ENCODE peak calls at places on chromosome 20, in nine cellular contexts. H is transverse colon; Z is CD8-positive, alpha-beta memory T cell; F is ovary; T is body of pancreas; Q is left ventricle myocardium inferior; K is NB4; D is bronchial epithelial cell; J is mucosa of descending colon. I is an unnamed sample.

GRCh38 chr20:59568509-59569024 is 35.8 kb upstream of the PHACTR3 start:
- DNase-seq in D (no peak), H (no peak), J (no peak), T (no peak), K (peak), F (no peak), Q (no peak), Z (no peak), I (no peak)

GRCh38 chr20:35954907-35955251 is 577 bp upstream of the SCAND1 start:
- DNase-seq in D (peak), Q (no peak), J (no peak), F (no peak), H (no peak), T (peak), K (peak), Z (peak), I (no peak)

GRCh38 chr20:37524221-37524700 is 3.2 kb downstream of the NNAT start:
- DNase-seq in Z (no peak), Q (no peak), D (peak), T (no peak), F (no peak), K (no peak), H (peak), J (peak), I (no peak)

GRCh38 chr20:61874421-61875068 is 191.1 kb downstream of the TAF4 start:
- DNase-seq in J (no peak), T (peak), Z (no peak), F (no peak), K (peak), D (peak), Q (peak), H (no peak), I (peak)

GRCh38 chr20:2652724-2653510 is 485 bp downstream of the NOP56 start:
- DNase-seq in K (peak), H (peak), D (peak), J (peak), T (no peak), Q (peak), Z (no peak), F (no peak), I (no peak)

GRCh38 chr20:34512266-34512954 is 3.8 kb upstream of the DYNLRB1 start:
- DNase-seq in K (no peak), D (no peak), T (no peak), H (no peak), F (no peak), Z (no peak), Q (no peak), J (no peak), I (no peak)

GRCh38 chr20:5835870-5836269 is 85.7 kb downstream of the SHLD1 start:
- DNase-seq in D (no peak), H (no peak), F (no peak), T (no peak), K (no peak), Z (no peak), J (no peak), Q (no peak), I (no peak)

GRCh38 chr20:13002256-13002655 is 6.5 kb upstream of the SPTLC3 start:
- DNase-seq in Q (no peak), F (no peak), J (no peak), D (no peak), H (no peak), K (no peak), T (no peak), Z (no peak), I (no peak)

GRCh38 chr20:21501184-21501583 is 12.7 kb downstream of the NKX2-2 start:
- DNase-seq in F (no peak), Z (no peak), H (no peak), Q (no peak), K (no peak), T (no peak), J (no peak), D (no peak), I (no peak)

GRCh38 chr20:17504898-17505663 is 26.1 kb downstream of the BFSP1 start:
- DNase-seq in T (peak), F (peak), Z (peak), D (peak), H (peak), J (peak), Q (peak), K (peak), I (no peak)

GRCh38 chr20:56001890-56002289 is 3.4 kb downstream of the CBLN4 start:
- DNase-seq in H (no peak), D (no peak), T (no peak), K (no peak), Z (no peak), Q (no peak), J (no peak), F (no peak), I (no peak)

GRCh38 chr20:7161690-7162089 is 394.2 kb downstream of the BMP2 start:
- DNase-seq in Z (no peak), T (no peak), K (peak), D (peak), H (peak), F (no peak), J (peak), Q (no peak), I (no peak)

GRCh38 chr20:3209946-3210317 is 634 bp downstream of the ITPA start:
- DNase-seq in K (peak), H (no peak), D (peak), J (peak), T (no peak), F (no peak), Z (no peak), Q (no peak), I (no peak)

GRCh38 chr20:58048096-58048702 is 180.3 kb downstream of the ANKRD60 start:
- DNase-seq in K (peak), J (peak), D (peak), T (no peak), Z (no peak), F (no peak), Q (no peak), H (no peak), I (peak)

GRCh38 chr20:4113996-4114603 is 98.7 kb upstream of the RNF24 start:
- DNase-seq in Z (no peak), J (no peak), K (peak), H (no peak), Q (no peak), D (no peak), T (no peak), F (no peak), I (no peak)

GRCh38 chr20:54132612-54133433 is 41.0 kb downstream of the CYP24A1 start:
- DNase-seq in J (no peak), F (no peak), K (peak), Z (no peak), D (peak), T (peak), Q (no peak), H (peak), I (peak)

GRCh38 chr20:9038791-9039190 is 30.1 kb upstream of the PLCB4 start:
- DNase-seq in J (no peak), D (no peak), F (no peak), Q (no peak), K (no peak), Z (no peak), T (no peak), H (no peak), I (peak)

GRCh38 chr20:47358052-47358671 is 1.7 kb upstream of the ZMYND8 start:
- DNase-seq in Z (no peak), F (no peak), H (no peak), Q (no peak), D (no peak), T (peak), K (no peak), J (no peak), I (no peak)
- H3K4me3 ChIP-seq in Z (peak), F (no peak), H (peak), Q (peak), D (peak), T (no peak), K (peak), J (no peak), I (peak)

DNA sequence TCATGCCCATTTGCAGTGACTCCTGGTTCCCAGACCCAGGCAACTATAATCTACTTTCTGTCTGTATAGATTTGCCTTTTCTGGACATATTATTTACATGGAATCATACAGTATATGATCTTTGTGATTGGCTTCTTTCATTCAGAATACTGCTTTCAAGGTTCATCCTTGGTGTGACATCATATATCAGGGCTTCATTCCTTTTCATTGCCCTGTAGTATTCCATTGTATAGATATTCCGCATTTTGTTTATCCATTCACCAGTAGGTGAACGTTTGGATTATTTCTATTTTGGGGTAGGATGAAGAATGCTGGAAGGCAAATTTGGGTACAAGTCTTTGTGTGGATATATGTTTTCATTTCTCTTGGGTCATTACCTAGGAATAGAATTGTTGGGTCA is 36.1 kb downstream of the PPP1R16B start:
- DNase-seq in Z (no peak), H (no peak), T (no peak), F (no peak), D (no peak), K (no peak), Q (no peak), J (no peak), I (no peak)
- H3K4me3 ChIP-seq in Z (peak), H (no peak), T (no peak), F (no peak), D (no peak), K (no peak), Q (no peak), J (no peak), I (no peak)

DNA sequence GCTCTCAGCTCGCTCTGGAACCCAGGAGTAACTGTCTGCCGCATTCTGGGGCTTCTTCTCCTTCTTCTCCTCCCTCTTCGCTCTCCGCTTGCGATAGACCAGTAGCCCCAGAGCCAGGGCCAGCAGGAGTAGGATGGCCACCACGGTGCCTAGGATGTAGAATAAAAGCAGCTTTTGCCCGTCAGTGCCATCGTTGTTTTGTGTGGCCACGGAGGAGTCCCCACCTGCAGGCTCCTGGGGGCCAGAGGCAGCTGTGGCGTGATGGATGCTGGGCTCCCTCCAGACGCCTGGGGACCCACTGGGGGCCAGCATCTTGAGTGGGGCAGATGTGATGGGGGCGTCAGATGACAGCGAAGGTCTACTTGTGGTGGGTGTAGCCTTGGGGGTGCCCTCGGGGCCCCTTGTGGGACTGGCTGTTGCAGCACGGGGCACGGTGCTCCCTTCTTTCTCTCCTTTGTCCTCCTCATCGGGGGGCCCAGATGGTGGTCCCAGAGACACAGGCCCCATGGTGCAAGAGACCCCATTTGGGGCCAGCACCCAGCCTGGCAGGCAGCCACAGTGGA is 1.8 kb downstream of the CD93 start:
- DNase-seq in Q (no peak), F (no peak), H (no peak), Z (no peak), K (no peak), J (no peak), D (no peak), T (no peak), I (no peak)
- H3K4me3 ChIP-seq in Q (peak), F (peak), H (peak), Z (no peak), K (peak), J (no peak), D (no peak), T (no peak), I (no peak)

DNA sequence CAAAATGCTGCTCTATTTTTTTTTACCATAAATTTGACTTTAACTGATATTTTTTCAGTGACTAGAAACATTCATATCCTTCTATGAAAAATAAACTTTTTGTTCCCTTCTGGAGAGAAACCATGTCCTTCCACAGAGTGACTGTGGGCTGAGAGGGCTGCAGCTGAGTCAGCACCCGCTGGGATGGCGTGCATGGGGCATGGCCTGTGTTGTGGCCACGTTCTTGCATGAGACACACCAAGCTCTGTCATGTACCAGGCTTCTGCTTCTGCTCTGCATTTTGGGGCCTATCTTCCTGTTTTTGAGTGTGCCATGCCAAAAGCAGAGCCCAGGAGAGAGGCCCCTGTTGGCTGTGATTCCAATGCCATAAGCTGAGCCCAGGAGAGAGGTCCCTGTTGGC is 10.8 kb downstream of the APMAP start:
- DNase-seq in T (peak), K (no peak), F (no peak), Z (no peak), H (peak), J (no peak), D (no peak), Q (peak), I (no peak)
- H3K4me3 ChIP-seq in T (no peak), K (no peak), F (no peak), Z (no peak), H (no peak), J (no peak), D (no peak), Q (no peak), I (no peak)

DNA sequence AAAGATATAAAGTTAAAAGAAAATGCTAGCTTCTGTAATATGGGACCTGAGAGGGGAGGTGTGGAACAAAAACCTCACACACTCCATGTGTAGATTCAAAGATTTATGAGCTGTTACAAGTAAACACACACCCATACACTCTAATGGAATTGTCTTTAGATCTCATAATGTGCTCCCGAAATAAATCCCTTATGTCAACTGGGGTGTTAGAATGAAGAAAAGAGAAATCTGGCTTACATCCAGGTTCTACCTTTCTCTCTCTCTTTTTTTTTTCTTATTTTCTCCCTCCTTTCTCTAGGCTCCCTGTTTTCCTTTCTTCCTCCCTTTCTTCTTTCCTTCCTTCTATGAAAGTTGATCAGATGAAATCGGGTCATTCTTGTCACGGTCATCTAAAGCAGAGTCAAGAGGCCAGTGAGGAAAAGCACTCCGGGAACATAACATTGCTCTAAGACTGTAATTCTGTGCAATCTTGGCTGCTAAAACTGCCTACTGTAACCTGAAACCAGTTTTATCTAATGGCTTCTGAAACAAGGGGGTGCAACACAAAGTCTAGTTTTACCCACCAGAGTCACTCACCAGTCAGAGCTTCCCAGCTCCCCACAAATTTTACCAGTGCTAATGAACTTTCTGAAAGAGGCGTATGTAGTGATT is 68.3 kb upstream of the BTBD3 start:
- DNase-seq in Z (no peak), D (peak), K (no peak), H (no peak), T (no peak), F (no peak), Q (no peak), J (no peak), I (no peak)
- H3K4me3 ChIP-seq in Z (no peak), D (no peak), K (no peak), H (no peak), T (no peak), F (no peak), Q (no peak), J (no peak), I (no peak)

GRCh38 chr20:32823078-32823477 is 3.3 kb downstream of the MAPRE1 start:
- DNase-seq in J (no peak), H (no peak), T (no peak), Z (no peak), Q (no peak), F (no peak), D (peak), K (peak), I (peak)
- H3K4me3 ChIP-seq in J (no peak), H (no peak), T (no peak), Z (no peak), Q (no peak), F (no peak), D (no peak), K (peak), I (no peak)